ENCODE peak calls at places on chromosomes 4 and X, in four cellular contexts. One of them, this sample, is unnamed.

GRCh38 chrX:99752776-99753175 is 657.3 kb downstream of the PCDH19 start:
- DNase-seq in GM12878: no peak
- DNase-seq in K562: no peak
- DNase-seq in HepG2: no peak
- DNase-seq in this sample: no peak

GRCh38 chrX:8731579-8732395 is at the start of gene ANOS1:
- DNase-seq in HepG2: no peak
- DNase-seq in K562: no peak
- DNase-seq in GM12878: no peak
- DNase-seq in this sample: no peak

GRCh38 chr4:165207016-165207430 is 338 bp upstream of the KLHL2 start:
- DNase-seq in GM12878: no peak
- DNase-seq in K562: peak
- DNase-seq in HepG2: no peak
- DNase-seq in this sample: peak

GRCh38 chr4:182683666-182684065 is 233.5 kb downstream of the DCTD start:
- DNase-seq in HepG2: no peak
- DNase-seq in K562: no peak
- DNase-seq in GM12878: no peak
- DNase-seq in this sample: no peak

GRCh38 chrX:45505214-45505613 is 304.5 kb upstream of the DIPK2B start:
- DNase-seq in GM12878: no peak
- DNase-seq in K562: no peak
- DNase-seq in HepG2: no peak
- DNase-seq in this sample: peak

GRCh38 chr4:182978152-182978827 is 61.1 kb upstream of the DCTD start:
- DNase-seq in HepG2: no peak
- DNase-seq in K562: no peak
- DNase-seq in GM12878: peak
- DNase-seq in this sample: no peak

GRCh38 chrX:120604359-120604782 is 470 bp downstream of the MCTS1 start:
- DNase-seq in GM12878: no peak
- DNase-seq in HepG2: peak
- DNase-seq in K562: peak
- DNase-seq in this sample: peak

GRCh38 chr4:52560844-52561280 is 98.2 kb downstream of the USP46 start:
- DNase-seq in K562: no peak
- DNase-seq in GM12878: no peak
- DNase-seq in HepG2: no peak
- DNase-seq in this sample: no peak

GRCh38 chrX:123860983-123861382 is 1.1 kb downstream of the XIAP start:
- DNase-seq in HepG2: no peak
- DNase-seq in K562: no peak
- DNase-seq in GM12878: no peak
- DNase-seq in this sample: no peak

GRCh38 chr4:86980230-86980629 is 45.4 kb downstream of the AFF1 start:
- DNase-seq in HepG2: no peak
- DNase-seq in K562: no peak
- DNase-seq in GM12878: no peak
- DNase-seq in this sample: no peak
- H3K4me3 ChIP-seq in HepG2: no peak
- H3K4me3 ChIP-seq in K562: no peak
- H3K4me3 ChIP-seq in GM12878: no peak
- H3K4me3 ChIP-seq in this sample: no peak

GRCh38 chr4:101282076-101282844 is 65.1 kb downstream of the PPP3CA start:
- DNase-seq in K562: no peak
- DNase-seq in HepG2: no peak
- DNase-seq in GM12878: no peak
- DNase-seq in this sample: no peak
- TF ChIP-seq HDAC2 in K562: no peak
- TF ChIP-seq HDAC2 in HepG2: no peak
- TF ChIP-seq HDAC2 in GM12878: no peak
- TF ChIP-seq HDAC2 in this sample: no peak

GRCh38 chr4:113468165-113469022 is 293.1 kb downstream of the CAMK2D start:
- DNase-seq in GM12878: no peak
- DNase-seq in K562: no peak
- DNase-seq in HepG2: peak
- DNase-seq in this sample: peak
- TF ChIP-seq CHD4 in GM12878: no peak
- TF ChIP-seq CHD4 in K562: no peak
- TF ChIP-seq CHD4 in HepG2: no peak
- TF ChIP-seq CHD4 in this sample: no peak

DNA sequence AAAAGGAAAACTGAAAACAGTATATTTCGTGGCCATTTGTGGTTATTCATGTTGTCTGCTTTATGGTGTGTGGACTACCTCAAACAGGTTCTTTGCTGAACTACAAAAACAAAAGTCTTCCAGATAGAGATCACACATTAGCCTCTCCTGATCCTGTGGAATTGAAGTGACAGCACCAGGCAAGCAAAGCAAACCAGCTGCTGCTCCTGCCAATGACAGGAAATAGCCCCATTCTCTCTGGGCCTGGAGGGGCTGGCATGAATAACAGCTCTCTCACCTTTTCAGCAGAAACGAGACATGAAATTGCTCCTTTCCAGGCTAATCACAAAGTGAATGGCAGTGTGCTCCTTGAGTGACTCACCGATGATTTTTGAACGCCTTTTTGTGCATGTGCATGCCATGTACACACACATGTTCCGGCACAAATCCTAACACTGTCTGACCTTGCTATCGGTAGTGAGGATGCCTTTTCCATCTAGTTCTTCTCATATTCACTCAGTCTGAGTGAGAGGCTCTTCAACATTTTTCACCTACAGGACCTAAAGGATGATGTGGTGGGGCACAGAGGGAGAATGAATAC is 24.4 kb downstream of the MFAP3L start:
- DNase-seq in HepG2: no peak
- DNase-seq in K562: no peak
- DNase-seq in GM12878: no peak
- DNase-seq in this sample: no peak
- H3K4me3 ChIP-seq in HepG2: no peak
- H3K4me3 ChIP-seq in K562: no peak
- H3K4me3 ChIP-seq in GM12878: no peak
- H3K4me3 ChIP-seq in this sample: no peak

DNA sequence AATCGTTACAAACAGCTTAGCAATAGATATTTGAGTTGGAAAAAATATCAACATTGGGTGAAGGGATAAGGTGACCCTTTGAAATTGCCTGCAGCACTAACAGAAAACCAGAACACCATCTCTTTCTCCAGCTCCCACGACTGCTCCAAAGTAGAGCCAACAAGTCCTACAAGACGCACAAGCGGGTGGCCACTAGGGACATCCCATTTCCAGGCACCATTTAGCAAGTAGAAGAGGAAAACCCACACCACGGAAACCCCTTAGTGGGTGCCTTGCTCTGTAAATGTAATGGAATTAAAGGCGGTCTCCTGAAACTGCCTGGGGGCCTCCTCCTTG is 1.9 kb downstream of the ARHGAP6 start:
- DNase-seq in GM12878: no peak
- DNase-seq in K562: no peak
- DNase-seq in HepG2: no peak
- DNase-seq in this sample: no peak
- TF ChIP-seq HDAC2 in GM12878: no peak
- TF ChIP-seq HDAC2 in K562: no peak
- TF ChIP-seq HDAC2 in HepG2: no peak
- TF ChIP-seq HDAC2 in this sample: no peak

GRCh38 chrX:9935436-9935835 is 31.7 kb upstream of the CLDN34 start:
- DNase-seq in K562: no peak
- DNase-seq in HepG2: no peak
- DNase-seq in GM12878: no peak
- DNase-seq in this sample: no peak
- TF ChIP-seq CHD4 in K562: no peak
- TF ChIP-seq CHD4 in HepG2: no peak
- TF ChIP-seq CHD4 in GM12878: no peak
- TF ChIP-seq CHD4 in this sample: no peak

DNA sequence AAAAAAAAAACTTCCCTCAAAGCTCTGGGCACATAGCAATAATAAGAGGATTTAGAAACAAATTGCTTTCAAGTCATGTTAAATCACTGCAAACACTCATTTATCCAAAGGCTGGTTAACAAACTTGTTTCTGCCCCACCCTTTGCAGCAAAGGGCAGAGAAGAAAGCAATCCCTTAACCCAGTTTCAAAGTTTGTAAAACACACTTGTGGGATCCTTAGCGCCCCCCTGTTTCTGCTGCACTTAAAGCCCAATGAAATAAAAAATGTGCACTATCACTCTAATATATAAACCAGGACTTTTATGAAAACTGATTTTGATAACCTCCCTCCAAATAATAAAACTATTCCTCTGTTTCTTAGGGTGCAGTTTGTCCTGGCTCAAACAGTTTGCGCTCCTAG is 3.3 kb upstream of the PCDH10 start:
- DNase-seq in HepG2: no peak
- DNase-seq in K562: no peak
- DNase-seq in GM12878: no peak
- DNase-seq in this sample: no peak
- H3K4me3 ChIP-seq in HepG2: no peak
- H3K4me3 ChIP-seq in K562: no peak
- H3K4me3 ChIP-seq in GM12878: no peak
- H3K4me3 ChIP-seq in this sample: peak

GRCh38 chr4:4289930-4290850 is at the start of the genes LYAR and ZBTB49:
- DNase-seq in K562: peak
- DNase-seq in HepG2: peak
- DNase-seq in GM12878: peak
- DNase-seq in this sample: peak
- TF ChIP-seq HDAC2 in K562: peak
- TF ChIP-seq HDAC2 in HepG2: peak
- TF ChIP-seq HDAC2 in GM12878: no peak
- TF ChIP-seq HDAC2 in this sample: no peak

GRCh38 chr4:16967722-16968121 is 69.3 kb upstream of the LDB2 start:
- DNase-seq in GM12878: no peak
- DNase-seq in HepG2: no peak
- DNase-seq in K562: no peak
- DNase-seq in this sample: no peak

GRCh38 chr4:16969696-16970135 is 71.3 kb upstream of the LDB2 start:
- DNase-seq in HepG2: peak
- DNase-seq in K562: no peak
- DNase-seq in GM12878: no peak
- DNase-seq in this sample: no peak
- TF ChIP-seq CHD4 in HepG2: no peak
- TF ChIP-seq CHD4 in K562: no peak
- TF ChIP-seq CHD4 in GM12878: no peak
- TF ChIP-seq CHD4 in this sample: no peak